ENCODE peak calls at places on chromosomes 2 and 18, in eight cellular contexts. R is K562, E is GM12878, B is transverse colon, D is HepG2, W is stomach, I is HCT116, L is prostate gland. C is an unnamed sample.

GRCh38 chr2:101410716-101411115 is 23.4 kb upstream of the CREG2 start:
- DNase-seq in R (no peak), W (no peak), E (no peak), I (no peak), B (no peak), D (no peak), L (no peak), C (no peak)

GRCh38 chr2:207318071-207318683 is 152.4 kb upstream of the KLF7 start:
- DNase-seq in R (no peak), L (no peak), D (no peak), B (no peak), I (no peak), E (no peak), W (no peak), C (no peak)

GRCh38 chr2:227655454-227655853 is 11.2 kb upstream of the SCYGR5 start:
- DNase-seq in R (peak; percentile 5), W (no peak), L (no peak), B (no peak), D (peak; percentile 87), I (peak; percentile 19), E (no peak), C (no peak)

GRCh38 chr2:222290691-222291484 is 7.9 kb downstream of the PAX3 start:
- DNase-seq in I (no peak), L (no peak), E (no peak), R (no peak), W (no peak), B (no peak), D (no peak), C (peak; percentile 94)

GRCh38 chr2:88666576-88666975 is 24.9 kb upstream of the RPIA start:
- DNase-seq in B (no peak), L (peak; percentile 6), I (no peak), E (no peak), W (peak; percentile 81), D (peak; percentile 55), R (no peak), C (no peak)

GRCh38 chr18:68033466-68033865 is 516.9 kb upstream of the DSEL start:
- DNase-seq in I (no peak), L (no peak), W (no peak), B (no peak), D (no peak), E (no peak), R (no peak), C (no peak)

GRCh38 chr2:18518116-18519111 is 42.0 kb downstream of the RDH14 start:
- DNase-seq in D (peak; percentile 10), B (no peak), L (no peak), W (no peak), E (no peak), R (no peak), I (no peak), C (no peak)

GRCh38 chr2:42618972-42619371 is 50.5 kb downstream of the MTA3 start:
- DNase-seq in E (no peak), L (no peak), B (no peak), D (no peak), W (no peak), R (no peak), I (no peak), C (no peak)

GRCh38 chr2:12501469-12502147 is 215.1 kb upstream of the TRIB2 start:
- DNase-seq in W (no peak), R (no peak), D (no peak), L (no peak), E (peak; percentile 76), I (no peak), B (peak; percentile 34), C (no peak)

GRCh38 chr2:127604986-127605385 is 41.0 kb upstream of the GPR17 start:
- DNase-seq in W (peak; percentile 7), L (no peak), D (no peak), E (no peak), I (no peak), B (no peak), R (no peak), C (no peak)

GRCh38 chr2:54966165-54966819 is 84.0 kb downstream of the RTN4 start:
- DNase-seq in D (no peak), L (no peak), E (no peak), B (no peak), R (no peak), W (no peak), I (no peak), C (no peak)
- TF ChIP-seq POLR2AphosphoS5 in D (no peak), L (no peak), E (no peak), B (no peak), R (no peak), W (no peak), I (no peak), C (no peak)

GRCh38 chr2:26509141-26509540 is 31.2 kb upstream of the OTOF start:
- DNase-seq in E (no peak), R (no peak), D (no peak), I (no peak), L (no peak), W (no peak), B (no peak), C (no peak)

GRCh38 chr2:26504002-26504401 is 26.1 kb upstream of the OTOF start:
- DNase-seq in L (no peak), B (no peak), I (no peak), R (no peak), E (no peak), D (no peak), W (no peak), C (peak; percentile 21)

GRCh38 chr2:26506279-26506678 is 28.4 kb upstream of the OTOF start:
- DNase-seq in B (no peak), R (no peak), I (no peak), D (no peak), E (no peak), L (no peak), W (no peak), C (no peak)

GRCh38 chr2:26500406-26500805 is 22.5 kb upstream of the OTOF start:
- DNase-seq in I (no peak), W (no peak), E (no peak), B (no peak), R (no peak), D (no peak), L (no peak), C (peak; percentile 22)

DNA sequence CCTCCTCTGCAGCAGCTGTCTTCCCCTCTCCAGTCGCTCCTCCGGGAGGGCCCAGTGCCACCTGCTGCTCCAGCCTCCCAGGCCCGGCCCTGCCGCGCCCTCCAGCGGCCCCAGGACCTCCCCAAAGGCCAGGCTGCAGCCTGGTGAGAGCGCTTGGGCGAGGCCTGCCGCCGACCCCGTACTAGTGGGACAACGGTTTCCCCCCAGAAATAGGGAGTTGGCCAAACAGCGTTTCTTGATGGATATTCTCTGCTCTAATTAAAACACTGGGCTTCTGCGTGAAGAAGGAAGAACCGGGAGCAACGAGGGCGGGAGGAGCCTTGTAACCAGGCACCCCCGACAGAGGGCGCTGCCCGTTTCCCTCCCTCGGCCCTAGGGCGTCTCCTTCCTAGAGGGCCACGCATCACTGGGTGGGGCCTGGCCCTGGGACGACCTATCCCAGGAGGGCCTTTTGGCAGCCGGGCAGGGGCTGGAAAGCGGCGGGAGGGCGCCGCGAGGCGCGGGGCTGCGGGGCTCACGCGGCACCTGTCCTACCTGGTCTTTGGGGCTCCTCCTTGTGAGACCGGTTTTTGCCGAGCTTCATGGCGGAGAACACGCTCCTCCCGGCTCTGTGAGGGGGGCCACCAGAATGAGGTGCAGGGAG is 25.4 kb upstream of the OTOF start:
- DNase-seq in L (peak; percentile 40), D (peak; percentile 61), E (no peak), R (peak; percentile 98), I (peak; percentile 73), W (peak; percentile 82), B (peak; percentile 85), C (peak; percentile 95)
- TF ChIP-seq POLR2AphosphoS5 in L (peak; percentile 40), D (no peak), E (no peak), R (no peak), I (peak; percentile 90), W (no peak), B (no peak), C (peak; percentile 70)

GRCh38 chr2:43942881-43943280 is 52.9 kb downstream of the LRPPRC start:
- DNase-seq in B (no peak), W (no peak), L (no peak), D (no peak), E (no peak), I (no peak), R (no peak), C (no peak)

GRCh38 chr2:43937269-43937820 is 58.4 kb downstream of the LRPPRC start:
- DNase-seq in B (no peak), I (no peak), W (no peak), D (no peak), E (no peak), L (no peak), R (no peak), C (no peak)

GRCh38 chr2:43941359-43941758 is 54.4 kb downstream of the LRPPRC start:
- DNase-seq in L (no peak), B (no peak), D (no peak), I (no peak), E (no peak), R (no peak), W (no peak), C (no peak)

GRCh38 chr2:43942001-43942400 is 53.8 kb downstream of the LRPPRC start:
- DNase-seq in I (no peak), B (no peak), D (no peak), W (no peak), L (no peak), E (no peak), R (no peak), C (peak; percentile 21)

DNA sequence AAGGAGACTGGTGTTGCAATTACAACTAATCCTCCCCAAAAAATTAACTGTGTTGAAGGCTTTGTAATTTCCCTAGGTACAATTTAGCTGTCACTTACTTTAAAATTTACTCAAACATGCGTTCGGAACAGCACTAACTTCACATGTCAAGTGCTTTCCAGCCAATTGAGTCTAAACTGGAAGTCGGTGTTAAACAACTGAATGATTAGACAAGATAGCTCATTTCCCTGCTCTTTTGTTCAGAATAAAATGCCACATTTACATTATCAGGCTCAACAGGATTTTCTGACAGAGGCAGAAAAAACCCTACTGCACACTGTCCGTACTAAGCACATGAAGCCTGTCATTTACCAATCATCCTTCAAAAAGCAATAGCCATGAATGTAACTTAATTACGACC is 56.1 kb downstream of the LRPPRC start:
- DNase-seq in L (no peak), E (no peak), R (no peak), D (no peak), I (no peak), W (no peak), B (no peak), C (no peak)
- TF ChIP-seq POLR2AphosphoS5 in L (no peak), E (no peak), R (no peak), D (no peak), I (no peak), W (no peak), B (no peak), C (no peak)

GRCh38 chr2:217535940-217536339 is 466.9 kb downstream of the TNS1 start:
- DNase-seq in L (no peak), I (no peak), D (no peak), E (no peak), R (no peak), B (no peak), W (no peak), C (no peak)

GRCh38 chr2:217525076-217525475 is 477.7 kb downstream of the TNS1 start:
- DNase-seq in I (no peak), E (no peak), W (no peak), B (no peak), R (no peak), L (no peak), D (no peak), C (no peak)

GRCh38 chr2:217527586-217528202 is 475.1 kb downstream of the TNS1 start:
- DNase-seq in L (no peak), B (no peak), D (no peak), E (no peak), R (no peak), I (no peak), W (no peak), C (no peak)

GRCh38 chr2:217529271-217529670 is 473.5 kb downstream of the TNS1 start:
- DNase-seq in B (no peak), E (no peak), I (no peak), L (no peak), R (no peak), W (no peak), D (no peak), C (no peak)

GRCh38 chr2:217530399-217531100 is 472.2 kb downstream of the TNS1 start:
- DNase-seq in R (no peak), D (peak; percentile 8), E (no peak), W (no peak), I (no peak), B (no peak), L (no peak), C (no peak)
- TF ChIP-seq POLR2AphosphoS5 in R (no peak), D (no peak), E (no peak), W (no peak), I (no peak), B (no peak), L (no peak), C (no peak)